ENCODE peak calls at places on chromosomes 2 and 18, in ten cellular contexts. D, C, U, O, F, P, L, B, Q and R are unnamed samples.

GRCh38 chr2:231162036-231162345 is 36.4 kb upstream of the ARMC9 start:
- DNase-seq in D (no peak), F (no peak), Q (peak), B (no peak), P (no peak), C (no peak), O (no peak), L (no peak), U (no peak), R (no peak)

GRCh38 chr2:222976521-222977076 is 75.4 kb upstream of the KCNE4 start:
- DNase-seq in C (no peak), Q (peak), O (no peak), P (no peak), B (no peak), F (no peak), U (no peak), L (no peak), D (no peak), R (no peak)

GRCh38 chr18:12324991-12325725 is 17.1 kb downstream of the TUBB6 start:
- DNase-seq in P (no peak), B (no peak), O (no peak), C (no peak), D (no peak), L (no peak), Q (no peak), F (no peak), U (no peak), R (no peak)

GRCh38 chr18:69943021-69943420 is 4.7 kb downstream of the CD226 start:
- DNase-seq in C (no peak), U (no peak), B (no peak), P (no peak), D (no peak), O (no peak), F (no peak), L (no peak), Q (no peak), R (no peak)

GRCh38 chr2:233824373-233824772 is 30.0 kb downstream of the HJURP start:
- DNase-seq in P (no peak), C (no peak), D (no peak), O (no peak), B (no peak), L (no peak), F (no peak), U (no peak), Q (no peak), R (no peak)

GRCh38 chr2:218000137-218000536 is 2.7 kb downstream of the TNS1 start:
- DNase-seq in F (no peak), C (no peak), L (no peak), D (no peak), U (no peak), O (no peak), P (no peak), Q (no peak), B (no peak), R (no peak)

GRCh38 chr2:236600158-236600557 is 30.5 kb downstream of the ACKR3 start:
- DNase-seq in U (no peak), Q (no peak), B (no peak), F (no peak), L (no peak), C (no peak), D (no peak), P (no peak), O (no peak), R (no peak)

GRCh38 chr2:98795535-98795902 is 64.6 kb upstream of the MGAT4A start:
- DNase-seq in C (no peak), O (no peak), F (no peak), U (no peak), D (no peak), L (peak), B (no peak), P (no peak), Q (no peak), R (no peak)

GRCh38 chr18:57436965-57437333 is 1.8 kb downstream of the ONECUT2 start:
- DNase-seq in B (no peak), P (no peak), C (no peak), Q (no peak), O (no peak), L (no peak), F (no peak), U (no peak), D (no peak), R (no peak)

GRCh38 chr2:98515571-98515927 is 70.9 kb downstream of the INPP4A start:
- DNase-seq in U (no peak), F (no peak), D (no peak), C (no peak), P (no peak), O (no peak), Q (no peak), B (no peak), L (peak), R (no peak)

GRCh38 chr2:219598308-219599078 is 836 bp downstream of the STK11IP start:
- DNase-seq in L (no peak), B (no peak), Q (no peak), U (no peak), P (peak), O (no peak), C (no peak), F (no peak), D (peak), R (no peak)

GRCh38 chr2:178282075-178282474 is 87.8 kb downstream of the OSBPL6 start:
- DNase-seq in B (peak), F (no peak), L (no peak), C (no peak), P (no peak), O (no peak), U (no peak), Q (peak), D (no peak), R (no peak)